ENCODE peak calls at places on chromosomes 16 and 17, in six cellular contexts. One of them, this sample, is unnamed.

GRCh38 chr17:306116-306515 is 46.5 kb downstream of the RPH3AL start:
- DNase-seq in H9: no peak
- DNase-seq in spleen: no peak
- DNase-seq in WTC11: no peak
- DNase-seq in kidney: peak
- DNase-seq in neural crest cell: no peak
- DNase-seq in this sample: peak

GRCh38 chr17:28334666-28335200 is 539 bp downstream of the IFT20 start:
- DNase-seq in WTC11: no peak
- DNase-seq in H9: no peak
- DNase-seq in neural crest cell: no peak
- DNase-seq in kidney: no peak
- DNase-seq in spleen: no peak
- DNase-seq in this sample: peak

GRCh38 chr17:62824290-62825135 is 16.4 kb upstream of the MARCHF10 start:
- DNase-seq in H9: peak
- DNase-seq in kidney: no peak
- DNase-seq in WTC11: no peak
- DNase-seq in spleen: no peak
- DNase-seq in neural crest cell: no peak
- DNase-seq in this sample: no peak

GRCh38 chr17:35080536-35080935 is 17.0 kb upstream of the RFFL start:
- DNase-seq in neural crest cell: no peak
- DNase-seq in spleen: no peak
- DNase-seq in WTC11: no peak
- DNase-seq in kidney: no peak
- DNase-seq in H9: no peak
- DNase-seq in this sample: no peak

GRCh38 chr17:65430209-65430833 is 131.1 kb downstream of the AXIN2 start:
- DNase-seq in spleen: no peak
- DNase-seq in WTC11: no peak
- DNase-seq in kidney: no peak
- DNase-seq in H9: no peak
- DNase-seq in neural crest cell: no peak
- DNase-seq in this sample: no peak

GRCh38 chr16:12398029-12398735 is 405.5 kb downstream of the CPPED1 start:
- DNase-seq in WTC11: no peak
- DNase-seq in H9: no peak
- DNase-seq in neural crest cell: no peak
- DNase-seq in spleen: no peak
- DNase-seq in kidney: no peak
- DNase-seq in this sample: no peak

GRCh38 chr16:56671706-56672105 is 2.1 kb downstream of the MT1H start:
- DNase-seq in WTC11: no peak
- DNase-seq in kidney: no peak
- DNase-seq in H9: no peak
- DNase-seq in neural crest cell: no peak
- DNase-seq in spleen: no peak
- DNase-seq in this sample: no peak

GRCh38 chr17:40779181-40779909 is 3.0 kb downstream of the KRT27 start:
- DNase-seq in WTC11: peak
- DNase-seq in spleen: no peak
- DNase-seq in H9: peak
- DNase-seq in neural crest cell: no peak
- DNase-seq in kidney: no peak
- DNase-seq in this sample: no peak

GRCh38 chr16:46573008-46573833 is 48.0 kb downstream of the SHCBP1 start:
- DNase-seq in kidney: no peak
- DNase-seq in H9: peak
- DNase-seq in WTC11: no peak
- DNase-seq in neural crest cell: no peak
- DNase-seq in spleen: no peak
- DNase-seq in this sample: peak

GRCh38 chr17:28982191-28982793 is 23.5 kb downstream of the SEZ6 start:
- DNase-seq in spleen: peak
- DNase-seq in neural crest cell: no peak
- DNase-seq in H9: no peak
- DNase-seq in WTC11: no peak
- DNase-seq in kidney: no peak
- DNase-seq in this sample: no peak

GRCh38 chr17:32490101-32490482 is 3.3 kb downstream of the CDK5R1 start:
- DNase-seq in H9: peak
- DNase-seq in neural crest cell: no peak
- DNase-seq in spleen: peak
- DNase-seq in WTC11: no peak
- DNase-seq in kidney: no peak
- DNase-seq in this sample: peak

GRCh38 chr16:64969221-64969620 is 152.6 kb downstream of the CDH11 start:
- DNase-seq in H9: no peak
- DNase-seq in spleen: no peak
- DNase-seq in neural crest cell: no peak
- DNase-seq in WTC11: no peak
- DNase-seq in kidney: no peak
- DNase-seq in this sample: no peak

GRCh38 chr17:44198721-44199552 is 747 bp downstream of the ATXN7L3 start:
- DNase-seq in spleen: peak
- DNase-seq in kidney: peak
- DNase-seq in neural crest cell: peak
- DNase-seq in H9: peak
- DNase-seq in WTC11: peak
- DNase-seq in this sample: peak

GRCh38 chr17:49530118-49530517 is 35.0 kb downstream of the NGFR start:
- DNase-seq in kidney: no peak
- DNase-seq in spleen: no peak
- DNase-seq in WTC11: no peak
- DNase-seq in neural crest cell: no peak
- DNase-seq in H9: peak
- DNase-seq in this sample: no peak

GRCh38 chr16:79278506-79278905 is 322.0 kb downstream of the MAF start:
- DNase-seq in neural crest cell: no peak
- DNase-seq in WTC11: no peak
- DNase-seq in H9: no peak
- DNase-seq in kidney: no peak
- DNase-seq in spleen: peak
- DNase-seq in this sample: no peak

DNA sequence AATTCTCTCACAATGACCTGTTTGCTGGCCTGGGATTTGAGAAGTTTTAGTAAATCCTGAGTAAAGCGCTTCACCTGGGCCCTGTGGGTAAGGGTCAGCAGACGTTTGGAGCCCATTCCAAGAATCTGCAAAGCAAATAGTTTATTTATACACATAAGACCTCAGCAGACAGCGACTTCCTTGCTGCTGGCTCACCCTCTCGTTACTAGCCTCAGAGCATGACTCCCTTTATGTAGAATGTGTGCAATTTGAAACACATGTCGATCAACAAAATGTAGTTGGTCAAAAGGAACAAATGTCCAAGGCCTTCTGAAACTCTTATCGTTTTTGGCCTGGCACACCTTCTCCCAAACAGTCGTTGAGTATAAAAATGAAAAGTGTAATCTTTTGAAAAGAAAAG is 31.3 kb downstream of the MARF1 start:
- DNase-seq in neural crest cell: no peak
- DNase-seq in WTC11: no peak
- DNase-seq in H9: no peak
- DNase-seq in kidney: no peak
- DNase-seq in spleen: no peak
- DNase-seq in this sample: no peak
- TF ChIP-seq CTCF in neural crest cell: no peak
- TF ChIP-seq CTCF in WTC11: no peak
- TF ChIP-seq CTCF in H9: no peak
- TF ChIP-seq CTCF in kidney: no peak
- TF ChIP-seq CTCF in spleen: no peak
- TF ChIP-seq CTCF in this sample: no peak

GRCh38 chr17:78883533-78884131 is 19.4 kb downstream of the CEP295NL start:
- DNase-seq in WTC11: no peak
- DNase-seq in spleen: peak
- DNase-seq in H9: peak
- DNase-seq in kidney: peak
- DNase-seq in neural crest cell: peak
- DNase-seq in this sample: no peak
- TF ChIP-seq CTCF in WTC11: no peak
- TF ChIP-seq CTCF in spleen: no peak
- TF ChIP-seq CTCF in H9: no peak
- TF ChIP-seq CTCF in kidney: no peak
- TF ChIP-seq CTCF in neural crest cell: peak
- TF ChIP-seq CTCF in this sample: no peak

DNA sequence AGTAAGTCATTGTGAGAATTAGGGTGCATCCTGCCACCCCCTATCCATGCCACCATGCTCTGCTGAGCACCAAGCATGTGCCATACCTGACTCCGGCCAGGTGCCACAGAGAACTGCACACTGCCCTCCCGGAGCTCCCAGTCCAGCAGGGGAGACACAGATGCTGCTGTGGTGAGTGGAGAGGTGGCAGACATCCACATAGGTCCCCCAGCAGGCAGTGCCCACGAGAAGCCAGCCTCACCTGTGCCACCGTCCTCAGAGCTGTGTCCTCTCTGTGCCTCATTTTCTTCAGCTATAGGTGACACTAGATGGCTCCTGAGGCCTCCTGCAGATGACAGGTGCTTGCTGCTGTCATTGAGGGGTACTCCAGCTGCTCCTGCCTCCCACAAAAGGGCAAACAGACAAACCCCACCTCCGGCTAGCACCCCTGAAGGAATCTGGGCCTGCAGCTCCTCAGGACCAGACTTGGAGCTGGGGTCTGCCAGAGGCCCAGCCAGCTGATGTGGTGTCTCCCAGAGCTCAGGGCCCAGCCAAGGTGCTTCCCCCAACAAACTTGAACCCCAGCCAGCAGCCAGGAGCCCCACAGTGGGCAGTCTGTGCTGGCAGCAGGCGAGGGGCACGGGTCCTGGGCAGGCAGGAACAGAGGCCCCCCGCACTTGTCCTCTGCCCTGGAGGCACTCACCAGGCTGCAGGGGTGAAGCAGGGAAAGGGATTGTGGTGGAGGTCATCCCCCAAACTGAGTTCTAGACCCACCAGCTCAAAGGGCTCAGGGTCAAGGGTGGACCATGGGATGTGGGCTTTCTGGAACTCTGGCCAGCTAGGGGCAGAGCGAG is 17.1 kb downstream of the FOXJ1 start:
- DNase-seq in spleen: no peak
- DNase-seq in H9: no peak
- DNase-seq in WTC11: no peak
- DNase-seq in kidney: no peak
- DNase-seq in neural crest cell: no peak
- DNase-seq in this sample: no peak
- TF ChIP-seq CTCF in spleen: no peak
- TF ChIP-seq CTCF in H9: no peak
- TF ChIP-seq CTCF in WTC11: no peak
- TF ChIP-seq CTCF in kidney: no peak
- TF ChIP-seq CTCF in neural crest cell: no peak
- TF ChIP-seq CTCF in this sample: no peak

DNA sequence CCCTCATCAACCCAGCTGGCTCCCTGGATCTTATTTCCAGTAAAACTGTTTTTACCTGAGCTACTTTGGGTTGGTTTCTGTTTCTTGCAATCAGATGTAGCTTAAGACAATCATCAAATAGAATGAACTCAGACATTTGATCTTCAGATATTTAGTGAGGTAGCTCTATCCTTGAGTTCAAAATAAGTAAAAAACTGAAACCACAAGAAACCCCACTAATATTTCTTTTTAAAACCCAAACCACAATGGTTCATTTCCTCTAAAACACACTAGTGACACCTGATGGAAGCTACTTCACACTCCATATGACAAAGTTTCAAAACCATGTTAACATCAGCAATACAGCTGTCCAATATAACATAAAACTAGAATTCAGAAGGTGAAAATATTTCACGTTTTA is 37.8 kb downstream of the CACNG1 start:
- DNase-seq in H9: no peak
- DNase-seq in WTC11: no peak
- DNase-seq in spleen: no peak
- DNase-seq in kidney: no peak
- DNase-seq in neural crest cell: no peak
- DNase-seq in this sample: no peak
- TF ChIP-seq CTCF in H9: peak
- TF ChIP-seq CTCF in WTC11: no peak
- TF ChIP-seq CTCF in spleen: no peak
- TF ChIP-seq CTCF in kidney: no peak
- TF ChIP-seq CTCF in neural crest cell: no peak
- TF ChIP-seq CTCF in this sample: peak

DNA sequence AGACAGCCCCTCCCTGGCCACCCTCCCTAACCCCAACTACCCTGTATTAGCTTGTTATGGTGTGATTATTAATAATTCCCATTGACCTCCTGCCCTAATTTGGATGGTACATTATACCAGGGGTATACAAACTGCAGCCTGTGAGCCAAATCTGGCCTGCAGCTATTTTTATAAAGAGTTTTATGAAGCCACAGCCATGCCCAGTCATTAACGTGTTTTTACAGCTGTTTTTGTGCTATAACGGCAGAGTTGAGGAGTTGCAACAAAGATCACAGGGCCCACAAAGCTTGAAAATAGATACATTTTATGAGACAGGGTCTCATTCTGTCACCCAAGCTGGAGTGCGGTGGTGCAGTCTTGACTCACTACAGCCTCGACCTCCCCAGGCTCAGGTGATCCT is 6.0 kb downstream of the METTL22 start:
- DNase-seq in neural crest cell: no peak
- DNase-seq in H9: no peak
- DNase-seq in spleen: no peak
- DNase-seq in WTC11: no peak
- DNase-seq in kidney: no peak
- DNase-seq in this sample: no peak
- TF ChIP-seq CTCF in neural crest cell: no peak
- TF ChIP-seq CTCF in H9: no peak
- TF ChIP-seq CTCF in spleen: no peak
- TF ChIP-seq CTCF in WTC11: no peak
- TF ChIP-seq CTCF in kidney: no peak
- TF ChIP-seq CTCF in this sample: no peak

GRCh38 chr17:47713980-47714689 is 18.9 kb upstream of the TBX21 start:
- DNase-seq in neural crest cell: no peak
- DNase-seq in WTC11: peak
- DNase-seq in spleen: peak
- DNase-seq in kidney: no peak
- DNase-seq in H9: peak
- DNase-seq in this sample: no peak
- TF ChIP-seq CTCF in neural crest cell: no peak
- TF ChIP-seq CTCF in WTC11: no peak
- TF ChIP-seq CTCF in spleen: peak
- TF ChIP-seq CTCF in kidney: no peak
- TF ChIP-seq CTCF in H9: peak
- TF ChIP-seq CTCF in this sample: no peak

GRCh38 chr16:71645450-71645849 is 19.5 kb downstream of the MARVELD3 start:
- DNase-seq in neural crest cell: no peak
- DNase-seq in spleen: no peak
- DNase-seq in H9: no peak
- DNase-seq in kidney: no peak
- DNase-seq in WTC11: no peak
- DNase-seq in this sample: no peak
- TF ChIP-seq CTCF in neural crest cell: peak
- TF ChIP-seq CTCF in spleen: no peak
- TF ChIP-seq CTCF in H9: peak
- TF ChIP-seq CTCF in kidney: peak
- TF ChIP-seq CTCF in WTC11: no peak
- TF ChIP-seq CTCF in this sample: peak

This sample was measured in chondrocyte.